ENCODE peak calls at places on chromosome 11, in five cellular contexts. S is NCI-H774; C is CD8-positive, alpha-beta memory T cell; T is GM03348; Z is AG04450. L is an unnamed sample.

GRCh38 chr11:110518809-110519514 is 89.2 kb downstream of the FDX1 start:
- DNase-seq in Z (no peak), T (peak), C (no peak), S (no peak), L (no peak)

GRCh38 chr11:120055646-120056045 is 82.3 kb downstream of the TRIM29 start:
- DNase-seq in C (no peak), Z (no peak), S (no peak), T (peak), L (no peak)

GRCh38 chr11:131356201-131356600 is 14.2 kb upstream of the NTM start:
- DNase-seq in S (no peak), Z (no peak), T (no peak), C (no peak), L (no peak)

GRCh38 chr11:30128269-30128932 is 102.4 kb upstream of the FSHB start:
- DNase-seq in C (peak), T (peak), S (no peak), Z (peak), L (peak)

GRCh38 chr11:12238420-12238819 is 128.0 kb downstream of the MICAL2 start:
- DNase-seq in T (peak), C (no peak), S (no peak), Z (no peak), L (no peak)

GRCh38 chr11:2910401-2910955 is 18.7 kb downstream of the PHLDA2 start:
- DNase-seq in C (no peak), T (no peak), Z (no peak), S (no peak), L (no peak)

GRCh38 chr11:71459767-71460320 is 6.8 kb downstream of the NADSYN1 start:
- DNase-seq in Z (no peak), S (no peak), T (no peak), C (no peak), L (no peak)

GRCh38 chr11:71198823-71199165 is 53.6 kb downstream of the SHANK2 start:
- DNase-seq in S (no peak), T (no peak), Z (no peak), C (no peak), L (no peak)

GRCh38 chr11:35930466-35930865 is 13.4 kb upstream of the LDLRAD3 start:
- DNase-seq in Z (no peak), S (no peak), C (no peak), T (no peak), L (no peak)

GRCh38 chr11:129595043-129595962 is 219.7 kb downstream of the BARX2 start:
- DNase-seq in S (no peak), T (no peak), C (no peak), Z (no peak), L (no peak)

GRCh38 chr11:101686514-101686913 is 102.7 kb upstream of the TRPC6 start:
- DNase-seq in C (no peak), Z (no peak), S (no peak), T (no peak), L (no peak)